ENCODE peak calls at places on chromosomes 1 and 21, in six cellular contexts. S is effector CD4-positive, alpha-beta T cell; U is adipocyte; Y is C1 segment of cervical spinal cord; Z is Right ventricle myocardium superior; B is ACHN. M is an unnamed sample.

GRCh38 chr1:16927711-16928485 is 6.2 kb downstream of the CROCC start:
- DNase-seq in S (no peak), U (no peak), Y (no peak), Z (peak), B (no peak), M (no peak)

GRCh38 chr1:215710340-215710971 is 143.4 kb downstream of the KCTD3 start:
- DNase-seq in S (no peak), U (peak), Y (no peak), Z (no peak), B (peak), M (no peak)

GRCh38 chr1:10431065-10431730 is 965 bp downstream of the CENPS start:
- DNase-seq in S (no peak), U (peak), Y (no peak), Z (no peak), B (peak), M (no peak)

GRCh38 chr1:63148825-63149645 is 173.3 kb upstream of the FOXD3 start:
- DNase-seq in S (no peak), U (peak), Y (no peak), Z (no peak), B (peak), M (no peak)

GRCh38 chr1:48109390-48110009 is 112.3 kb upstream of the TRABD2B start:
- DNase-seq in S (no peak), U (peak), Y (no peak), Z (no peak), B (peak), M (no peak)

GRCh38 chr1:163054056-163054706 is 15.0 kb upstream of the RGS4 start:
- DNase-seq in S (no peak), U (no peak), Y (no peak), Z (no peak), B (no peak), M (no peak)

GRCh38 chr1:238438296-238439275 is 547.9 kb upstream of the ZP4 start:
- DNase-seq in S (no peak), U (no peak), Y (no peak), Z (no peak), B (peak), M (no peak)

GRCh38 chr1:235336903-235337302 is 8.5 kb downstream of the GGPS1 start:
- DNase-seq in S (no peak), U (no peak), Y (no peak), Z (no peak), B (peak), M (no peak)

GRCh38 chr1:204295666-204296065 is 64.1 kb downstream of the PLEKHA6 start:
- DNase-seq in S (no peak), U (peak), Y (no peak), Z (peak), B (no peak), M (no peak)

GRCh38 chr1:45172015-45172414 is 34.4 kb downstream of the ZSWIM5 start:
- DNase-seq in S (no peak), U (no peak), Y (no peak), Z (no peak), B (no peak), M (no peak)

GRCh38 chr1:65425697-65426096 is 5.2 kb downstream of the LEPR start:
- DNase-seq in S (no peak), U (peak), Y (no peak), Z (no peak), B (peak), M (no peak)

GRCh38 chr21:40678681-40679284 is 168.2 kb downstream of the DSCAM start:
- DNase-seq in S (no peak), U (no peak), Y (no peak), Z (no peak), B (no peak), M (no peak)

GRCh38 chr1:32240140-32240951 is 6.7 kb upstream of the FAM167B start:
- DNase-seq in S (peak), U (peak), Y (no peak), Z (peak), B (peak), M (peak)

GRCh38 chr1:4653796-4654715 is at the start of gene AJAP1:
- DNase-seq in S (no peak), U (no peak), Y (no peak), Z (no peak), B (no peak), M (no peak)

GRCh38 chr1:155173478-155174333 is at the start of gene TRIM46:
- DNase-seq in S (peak), U (peak), Y (no peak), Z (no peak), B (peak), M (no peak)

GRCh38 chr21:38760017-38760761 is 45.5 kb upstream of the ETS2 start:
- DNase-seq in S (no peak), U (no peak), Y (no peak), Z (no peak), B (no peak), M (no peak)

GRCh38 chr1:118615066-118615465 is 373.1 kb downstream of the TBX15 start:
- DNase-seq in S (no peak), U (no peak), Y (no peak), Z (no peak), B (no peak), M (no peak)

GRCh38 chr1:12549106-12549459 is 68.9 kb downstream of the DHRS3 start:
- DNase-seq in S (no peak), U (no peak), Y (no peak), Z (peak), B (no peak), M (peak)

GRCh38 chr1:230270940-230271325 is 155.2 kb downstream of the PGBD5 start:
- DNase-seq in S (no peak), U (no peak), Y (no peak), Z (peak), B (no peak), M (no peak)

GRCh38 chr1:6962390-6962955 is 177.2 kb downstream of the CAMTA1 start:
- DNase-seq in S (peak), U (no peak), Y (no peak), Z (peak), B (peak), M (peak)

GRCh38 chr1:22273686-22274681 is 131.1 kb upstream of the WNT4 start:
- DNase-seq in S (no peak), U (no peak), Y (no peak), Z (no peak), B (no peak), M (no peak)